ENCODE peak calls at places on chromosomes 5 and 9, in nine cellular contexts. H is activated CD8-positive, alpha-beta memory T cell treated with anti-CD3 and anti-CD28 coated beads, Interleukin-2, amount 10 ng/mL, durations not matched to agents 7 days and 5 days; M is T-helper 1 cell; G is AG04450; W is fibroblast of pulmonary artery; P is stromal cell of bone marrow; C is mesothelial cell of epicardium; D is left colon; F is activated CD4-positive, alpha-beta T cell treated with anti-CD3 and anti-CD28 coated beads, Interleukin-2, amount 50 U/mL, for 48 hours. U is an unnamed sample.

GRCh38 chr9:33814816-33815215 is 2.1 kb upstream of the UBE2R2 start:
- DNase-seq in M (no peak), C (no peak), W (no peak), P (no peak), D (no peak), G (no peak), F (no peak), H (no peak), U (no peak)

GRCh38 chr9:121998513-121999049 is 94.5 kb downstream of the TTLL11 start:
- DNase-seq in M (no peak), P (no peak), W (no peak), G (no peak), F (no peak), H (peak; percentile 4), C (no peak), D (no peak), U (no peak)

GRCh38 chr9:35690447-35691324 is 961 bp upstream of the TPM2 start:
- DNase-seq in C (peak; percentile 72), F (peak; percentile 50), P (peak; percentile 54), G (no peak), H (peak; percentile 48), D (peak; percentile 79), W (peak; percentile 81), M (no peak), U (peak; percentile 60)

GRCh38 chr5:10307206-10308148 is at the start of gene CMBL:
- DNase-seq in G (no peak), W (peak; percentile 62), H (peak; percentile 45), D (peak; percentile 82), C (peak; percentile 36), F (peak; percentile 20), M (peak; percentile 17), P (no peak), U (peak; percentile 39)

GRCh38 chr5:91091471-91092234 is 291.5 kb downstream of the ARRDC3 start:
- DNase-seq in M (no peak), F (no peak), H (no peak), C (no peak), D (no peak), G (no peak), P (no peak), W (no peak), U (no peak)

GRCh38 chr5:133688386-133688785 is 76.0 kb upstream of the FSTL4 start:
- DNase-seq in F (no peak), P (no peak), G (no peak), D (no peak), W (no peak), C (no peak), M (peak; percentile 37), H (no peak), U (no peak)

GRCh38 chr5:78638423-78638822 is 10.1 kb downstream of the LHFPL2 start:
- DNase-seq in C (no peak), M (no peak), H (no peak), D (peak; percentile 77), F (no peak), G (peak; percentile 68), W (peak; percentile 97), P (peak; percentile 80), U (peak; percentile 83)

GRCh38 chr5:81825237-81825636 is 74.3 kb upstream of the SSBP2 start:
- DNase-seq in C (no peak), W (peak; percentile 63), H (no peak), P (peak; percentile 96), D (peak; percentile 33), F (no peak), G (peak; percentile 11), M (no peak), U (peak; percentile 63)

GRCh38 chr9:9892217-9892616 is 720.6 kb downstream of the PTPRD start:
- DNase-seq in H (no peak), G (no peak), P (no peak), F (no peak), D (no peak), W (no peak), M (no peak), C (no peak), U (no peak)

GRCh38 chr9:17531642-17532254 is 47.1 kb upstream of the SH3GL2 start:
- DNase-seq in P (peak; percentile 48), C (no peak), H (peak; percentile 44), G (peak; percentile 13), M (no peak), W (peak; percentile 65), F (peak; percentile 20), D (no peak), U (peak; percentile 53)

GRCh38 chr5:59034498-59035186 is 451.8 kb downstream of the RAB3C start:
- DNase-seq in H (peak; percentile 49), F (no peak), M (peak; percentile 61), C (no peak), G (no peak), D (no peak), P (no peak), W (peak; percentile 76), U (peak; percentile 38)

GRCh38 chr9:129237804-129238203 is 59.7 kb upstream of the IER5L start:
- DNase-seq in F (no peak), C (no peak), P (no peak), D (no peak), M (no peak), H (no peak), W (no peak), G (no peak), U (no peak)

GRCh38 chr5:156815988-156816599 is 34.0 kb upstream of the PPP1R2B start:
- DNase-seq in P (no peak), W (peak; percentile 26), D (no peak), M (peak; percentile 39), H (no peak), C (no peak), G (no peak), F (peak; percentile 22), U (no peak)

GRCh38 chr9:92754091-92754740 is 10.4 kb downstream of the BICD2 start:
- DNase-seq in C (no peak), W (no peak), D (no peak), G (no peak), H (no peak), P (no peak), M (no peak), F (no peak), U (no peak)

GRCh38 chr9:214488-215448 is at the start of gene DOCK8:
- DNase-seq in H (peak; percentile 82), D (peak; percentile 62), W (peak; percentile 38), M (peak; percentile 78), G (no peak), F (peak; percentile 68), P (no peak), C (peak; percentile 49), U (no peak)

GRCh38 chr9:94139672-94140417 is 55.6 kb downstream of the PTPDC1 start:
- DNase-seq in F (no peak), H (no peak), G (peak; percentile 95), M (no peak), D (peak; percentile 70), C (no peak), P (peak; percentile 94), W (peak; percentile 98), U (peak; percentile 20)

GRCh38 chr5:126139773-126140172 is 283.4 kb upstream of the GRAMD2B start:
- DNase-seq in F (no peak), H (no peak), P (peak; percentile 39), D (no peak), C (no peak), M (no peak), G (no peak), W (peak; percentile 13), U (no peak)

GRCh38 chr5:79229357-79230174 is 6.4 kb upstream of the JMY start:
- DNase-seq in M (peak; percentile 67), W (no peak), F (peak; percentile 21), C (no peak), H (peak; percentile 68), G (peak; percentile 23), D (no peak), P (no peak), U (peak; percentile 58)

GRCh38 chr9:20551835-20552234 is 70.5 kb downstream of the MLLT3 start:
- DNase-seq in P (no peak), G (no peak), H (peak; percentile 53), C (no peak), F (peak; percentile 17), M (peak; percentile 82), D (peak; percentile 53), W (no peak), U (no peak)

GRCh38 chr5:87231037-87231808 is 36.5 kb upstream of the RASA1 start:
- DNase-seq in M (no peak), H (no peak), G (no peak), P (no peak), F (no peak), C (no peak), D (no peak), W (peak; percentile 57), U (no peak)

GRCh38 chr9:98427491-98427890 is 172.0 kb upstream of the TBC1D2 start:
- DNase-seq in D (no peak), M (no peak), P (no peak), C (no peak), H (no peak), W (no peak), F (no peak), G (no peak), U (no peak)

GRCh38 chr9:119026120-119026519 is 343.1 kb downstream of the BRINP1 start:
- DNase-seq in G (no peak), H (no peak), W (no peak), M (no peak), F (no peak), D (no peak), C (no peak), P (peak; percentile 80), U (peak; percentile 17)

GRCh38 chr5:72559866-72560766 is 52.9 kb upstream of the ZNF366 start:
- DNase-seq in F (no peak), D (no peak), H (no peak), P (no peak), M (no peak), C (no peak), W (peak; percentile 38), G (no peak), U (no peak)

GRCh38 chr5:172932313-172933017 is 26.8 kb upstream of the RPL26L1 start:
- DNase-seq in P (no peak), G (no peak), W (peak; percentile 76), M (peak; percentile 58), C (peak; percentile 65), F (peak; percentile 75), D (peak; percentile 58), H (peak; percentile 77), U (peak; percentile 76)

GRCh38 chr9:694499-695154 is 146.9 kb upstream of the DMRT1 start:
- DNase-seq in C (no peak), M (no peak), H (no peak), D (no peak), P (peak; percentile 84), W (peak; percentile 86), F (no peak), G (peak; percentile 60), U (no peak)

U was measured in BE2C.